ENCODE peak calls at places on chromosomes 5 and 9, in seven cellular contexts. H is mesenchymal stem cell, L is neuronal stem cell, S is IMR-90, Q is mesendoderm, C is H1, E is H9. M is an unnamed sample.

GRCh38 chr5:86896916-86897315 is 279.2 kb downstream of the COX7C start:
- DNase-seq in L (no peak), E (no peak), S (no peak), H (no peak), Q (peak), C (no peak), M (no peak)

GRCh38 chr9:136090768-136091581 is 4.1 kb downstream of the NACC2 start:
- DNase-seq in S (no peak), C (no peak), E (peak), Q (no peak), H (peak), L (no peak), M (no peak)

GRCh38 chr9:128026255-128027165 is 40.6 kb downstream of the NAIF1 start:
- DNase-seq in H (peak), E (no peak), L (no peak), C (no peak), S (no peak), Q (peak), M (no peak)

GRCh38 chr5:43309657-43310056 is 3.6 kb downstream of the HMGCS1 start:
- DNase-seq in Q (no peak), C (no peak), L (no peak), E (no peak), H (no peak), S (peak), M (no peak)

GRCh38 chr5:95730730-95731570 is at the start of gene RHOBTB3:
- DNase-seq in L (peak), C (no peak), Q (peak), H (peak), S (peak), E (peak), M (peak)

GRCh38 chr5:16931334-16932110 is 4.6 kb downstream of the MYO10 start:
- DNase-seq in S (no peak), E (no peak), C (no peak), Q (no peak), L (no peak), H (no peak), M (no peak)

GRCh38 chr9:107214915-107215314 is 68.2 kb upstream of the RAD23B start:
- DNase-seq in Q (no peak), C (no peak), L (no peak), S (peak), E (no peak), H (no peak), M (peak)

GRCh38 chr9:128191406-128192046 is at the start of gene CIZ1:
- DNase-seq in S (peak), E (peak), Q (peak), H (peak), L (peak), C (no peak), M (peak)

GRCh38 chr5:96017951-96018350 is 56.3 kb upstream of the ELL2 start:
- DNase-seq in C (no peak), S (peak), H (peak), E (no peak), L (no peak), Q (peak), M (no peak)

GRCh38 chr5:9498541-9499497 is 47.1 kb downstream of the SEMA5A start:
- DNase-seq in C (no peak), L (peak), E (peak), Q (peak), H (peak), S (peak), M (peak)

GRCh38 chr9:137171149-137172063 is at the start of gene TMEM210:
- DNase-seq in Q (no peak), S (no peak), E (no peak), L (no peak), H (no peak), C (no peak), M (no peak)

GRCh38 chr5:131164931-131165727 is at the start of gene HINT1:
- DNase-seq in H (peak), C (peak), E (peak), S (peak), Q (peak), L (peak), M (peak)

GRCh38 chr5:80960531-80961375 is 590 bp downstream of the RASGRF2 start:
- DNase-seq in L (peak), S (peak), Q (peak), H (peak), C (no peak), E (peak), M (peak)

GRCh38 chr5:149938272-149938671 is 6.3 kb downstream of the PDE6A start:
- DNase-seq in Q (no peak), H (peak), L (no peak), C (no peak), S (peak), E (no peak), M (peak)

GRCh38 chr5:80516826-80517225 is 28.9 kb downstream of the FAM151B start:
- DNase-seq in C (no peak), S (peak), Q (no peak), H (peak), L (no peak), E (no peak), M (peak)

GRCh38 chr5:151451626-151452520 is 4.5 kb downstream of the SLC36A1 start:
- DNase-seq in C (no peak), S (peak), E (no peak), L (no peak), H (peak), Q (no peak), M (no peak)

GRCh38 chr5:141729387-141730006 is 47.5 kb upstream of the ARAP3 start:
- DNase-seq in H (no peak), S (no peak), L (no peak), E (no peak), C (no peak), Q (peak), M (no peak)

GRCh38 chr5:107474724-107475489 is 195.8 kb downstream of the EFNA5 start:
- DNase-seq in Q (peak), E (no peak), C (no peak), H (peak), S (peak), L (no peak), M (peak)

GRCh38 chr5:474826-475661 is 32.1 kb downstream of the EXOC3 start:
- DNase-seq in S (peak), H (peak), Q (no peak), L (no peak), C (no peak), E (no peak), M (no peak)

GRCh38 chr9:123044556-123044955 is 11.1 kb downstream of the GPR21 start:
- DNase-seq in L (no peak), H (peak), C (no peak), Q (no peak), S (peak), E (no peak), M (peak)

GRCh38 chr5:112930082-112930344 is 8.0 kb upstream of the REEP5 start:
- DNase-seq in L (no peak), E (no peak), Q (no peak), C (no peak), S (no peak), H (no peak), M (no peak)

GRCh38 chr9:38405841-38406240 is 13.3 kb downstream of the ALDH1B1 start:
- DNase-seq in C (no peak), Q (no peak), S (peak), H (no peak), L (no peak), E (no peak), M (peak)

GRCh38 chr5:177472460-177473441 is 683 bp downstream of the DBN1 start:
- DNase-seq in Q (peak), L (peak), C (no peak), S (no peak), E (no peak), H (peak), M (no peak)

GRCh38 chr5:155402927-155403645 is 389.5 kb downstream of the KIF4B start:
- DNase-seq in L (no peak), Q (peak), C (no peak), E (no peak), H (no peak), S (no peak), M (no peak)

GRCh38 chr5:113058706-113059226 is 82.2 kb downstream of the DCP2 start:
- DNase-seq in H (no peak), C (no peak), L (no peak), Q (no peak), E (no peak), S (no peak), M (no peak)

GRCh38 chr9:77816641-77817341 is 168.7 kb upstream of the GNA14 start:
- DNase-seq in Q (no peak), S (peak), H (no peak), C (no peak), L (no peak), E (no peak), M (no peak)

GRCh38 chr9:120393386-120394057 is 186.4 kb downstream of the CDK5RAP2 start:
- DNase-seq in S (peak), L (no peak), C (no peak), E (no peak), Q (no peak), H (peak), M (no peak)

GRCh38 chr5:173653822-173654523 is 37.5 kb upstream of the BOD1 start:
- DNase-seq in C (no peak), E (no peak), L (no peak), S (no peak), Q (no peak), H (no peak), M (no peak)

GRCh38 chr5:9903806-9904205 is 273.7 kb upstream of the TAS2R1 start:
- DNase-seq in L (no peak), S (peak), H (peak), Q (no peak), C (no peak), E (no peak), M (no peak)

GRCh38 chr5:61881821-61882220 is 424.2 kb upstream of the KIF2A start:
- DNase-seq in S (peak), C (no peak), L (no peak), E (no peak), H (no peak), Q (peak), M (no peak)

GRCh38 chr5:43190755-43191603 is 1.0 kb upstream of the NIM1K start:
- DNase-seq in H (peak), E (no peak), C (no peak), L (peak), S (peak), Q (peak), M (peak)

GRCh38 chr5:159511570-159511969 is 181.3 kb upstream of the IL12B start:
- DNase-seq in L (no peak), E (no peak), Q (no peak), C (no peak), H (no peak), S (peak), M (no peak)

GRCh38 chr9:112041536-112042243 is 133.4 kb downstream of the SUSD1 start:
- DNase-seq in Q (peak), H (peak), E (peak), L (no peak), C (peak), S (peak), M (peak)

GRCh38 chr5:151148583-151148982 is 9.0 kb downstream of the ANXA6 start:
- DNase-seq in L (no peak), H (no peak), Q (no peak), S (no peak), C (no peak), E (no peak), M (peak)

GRCh38 chr9:137836151-137836830 is 41.3 kb upstream of the CACNA1B start:
- DNase-seq in L (no peak), E (no peak), S (no peak), C (no peak), Q (no peak), H (no peak), M (no peak)

GRCh38 chr5:35854248-35854647 is 2.4 kb upstream of the IL7R start:
- DNase-seq in Q (no peak), H (no peak), C (no peak), L (no peak), S (no peak), E (no peak), M (no peak)

GRCh38 chr9:127763918-127764384 is 14.5 kb downstream of the SH2D3C start:
- DNase-seq in L (peak), S (no peak), E (peak), Q (peak), C (no peak), H (no peak), M (peak)

GRCh38 chr5:393846-394275 is 49.1 kb upstream of the EXOC3 start:
- DNase-seq in C (no peak), Q (peak), L (no peak), H (peak), S (peak), E (peak), M (peak)

GRCh38 chr9:100426532-100427365 is at the start of gene MSANTD3:
- DNase-seq in S (peak), E (peak), C (no peak), Q (peak), L (peak), H (peak), M (peak)

GRCh38 chr9:134399435-134400056 is 73.3 kb downstream of the RXRA start:
- DNase-seq in C (no peak), S (peak), H (peak), Q (peak), E (no peak), L (no peak), M (peak)

DNA sequence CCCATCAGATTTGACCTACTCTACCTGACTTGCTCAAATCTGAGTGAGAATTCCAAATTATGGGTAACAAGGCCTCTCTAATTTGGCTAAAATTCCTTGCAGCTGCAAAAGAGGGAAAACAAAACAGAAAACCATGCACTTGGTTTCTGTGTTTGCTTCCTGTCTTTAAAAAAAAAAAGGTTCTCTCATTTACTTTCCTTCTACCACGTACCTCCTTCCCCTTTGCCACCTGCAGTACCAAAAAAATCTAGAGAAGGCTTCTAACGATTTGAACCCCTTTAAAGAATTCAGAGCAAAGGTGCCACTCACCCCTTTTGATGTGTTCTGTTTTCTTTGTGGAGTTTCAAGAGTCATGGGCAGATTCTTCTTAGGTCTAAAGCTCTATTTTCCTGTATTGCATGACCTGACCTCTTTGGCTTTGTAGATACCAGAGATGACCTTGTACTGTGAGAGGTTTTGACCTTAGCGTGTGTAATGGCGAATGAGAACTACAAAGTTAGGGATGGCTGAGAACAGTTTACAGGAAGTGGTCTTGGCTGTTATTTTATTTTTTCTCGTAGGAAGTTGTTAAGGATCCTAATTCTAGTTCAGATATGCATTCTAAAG is 29.1 kb downstream of the TXNDC8 start:
- DNase-seq in H (no peak), L (no peak), E (no peak), C (no peak), S (no peak), Q (no peak), M (no peak)
- H3K27ac ChIP-seq in H (no peak), L (no peak), E (no peak), C (no peak), S (no peak), Q (no peak), M (no peak)

DNA sequence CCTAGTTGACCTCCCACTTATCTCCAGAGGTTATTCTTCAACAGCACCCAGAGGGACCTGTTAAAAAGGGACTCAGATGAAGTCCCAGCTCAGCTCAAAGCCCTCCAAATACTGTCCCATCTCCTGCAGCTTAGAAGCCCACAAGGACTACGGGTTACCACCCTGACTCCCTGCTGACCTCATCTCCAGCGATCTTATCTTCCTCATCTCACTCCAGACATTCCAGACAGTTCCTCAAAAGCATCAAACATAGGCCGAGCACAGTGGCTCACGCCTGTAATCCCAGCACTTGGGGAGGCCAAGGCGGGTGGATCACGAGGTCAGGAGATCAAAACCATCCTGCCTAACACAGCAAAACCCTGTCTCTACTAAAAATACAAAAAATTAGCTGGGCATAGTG is 263.8 kb upstream of the TLE4 start:
- DNase-seq in S (no peak), Q (peak), L (no peak), C (no peak), E (no peak), H (no peak), M (peak)
- H2BK120ac ChIP-seq in S (no peak), Q (no peak), L (no peak), C (no peak), E (no peak), H (no peak), M (no peak)

GRCh38 chr5:78404682-78405293 is 44.4 kb downstream of the SCAMP1 start:
- DNase-seq in L (no peak), H (no peak), S (no peak), E (no peak), Q (peak), C (no peak), M (no peak)
- H4K8ac ChIP-seq in L (no peak), H (no peak), S (no peak), E (no peak), Q (no peak), C (no peak), M (no peak)

GRCh38 chr9:14396171-14396570 is 82.2 kb upstream of the NFIB start:
- DNase-seq in Q (no peak), C (no peak), S (no peak), H (no peak), L (no peak), E (no peak), M (no peak)
- H3K27ac ChIP-seq in Q (no peak), C (no peak), S (no peak), H (no peak), L (no peak), E (no peak), M (no peak)

DNA sequence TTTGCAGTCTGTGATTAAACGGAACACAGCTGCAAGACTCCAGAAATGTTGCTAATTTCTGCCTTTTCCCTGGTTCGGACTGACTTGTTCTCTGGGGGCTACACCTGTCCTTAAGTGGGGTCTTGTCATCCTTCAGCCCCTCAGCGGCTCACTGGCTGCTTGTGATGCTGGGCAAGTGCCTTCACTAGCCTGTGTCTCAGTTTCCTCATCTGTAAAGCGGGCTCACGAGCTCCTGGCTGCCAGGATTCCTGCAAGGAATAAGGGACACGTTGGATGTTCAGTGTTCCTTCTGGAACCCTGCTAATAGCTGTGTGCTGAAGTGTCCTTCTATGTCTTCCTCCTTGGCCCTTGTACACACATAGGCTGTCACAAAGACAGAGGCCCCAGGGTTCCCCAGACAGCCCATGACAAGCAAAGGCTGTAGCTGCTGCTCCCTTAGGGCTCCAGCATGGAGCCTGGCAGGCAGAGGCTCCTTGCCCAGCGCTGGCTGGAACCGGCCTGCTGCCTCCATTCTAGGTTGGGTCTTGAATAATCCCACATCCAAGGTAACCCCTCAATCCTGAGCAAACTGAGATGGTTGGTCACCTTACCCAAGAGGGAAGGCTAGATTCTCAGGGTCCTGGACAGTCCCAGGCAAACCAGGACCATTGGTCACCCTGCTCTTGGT is 116.1 kb downstream of the GAPVD1 start:
- DNase-seq in E (no peak), L (no peak), C (no peak), H (no peak), Q (no peak), S (no peak), M (no peak)
- H2BK120ac ChIP-seq in E (no peak), L (no peak), C (no peak), H (no peak), Q (no peak), S (no peak), M (no peak)

GRCh38 chr5:11398728-11399127 is 505.5 kb downstream of the CTNND2 start:
- DNase-seq in L (no peak), Q (no peak), E (no peak), S (no peak), H (no peak), C (no peak), M (no peak)
- H4K8ac ChIP-seq in L (no peak), Q (no peak), E (no peak), S (no peak), H (no peak), C (no peak), M (no peak)

DNA sequence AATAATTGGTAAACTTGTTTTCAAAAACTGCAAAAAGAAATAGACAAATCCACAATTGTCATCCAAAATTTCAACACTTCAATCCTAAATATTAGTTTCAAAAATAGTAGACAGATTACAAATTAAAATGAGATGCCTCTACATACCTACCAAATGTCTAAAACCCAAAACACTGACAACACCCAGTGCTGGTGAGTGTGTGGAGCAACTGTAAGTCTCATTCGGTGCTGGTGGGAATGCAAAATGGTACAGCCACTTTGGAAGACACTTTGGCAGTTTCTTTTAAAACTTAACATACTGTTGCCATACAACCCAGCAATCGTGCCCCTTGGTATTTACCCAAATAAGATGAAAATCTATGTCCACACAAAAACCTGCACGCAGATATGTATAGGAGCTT is 6.7 kb downstream of the ECM2 start:
- DNase-seq in L (no peak), S (no peak), Q (no peak), H (no peak), E (no peak), C (no peak), M (no peak)
- H3K27ac ChIP-seq in L (no peak), S (no peak), Q (no peak), H (no peak), E (no peak), C (no peak), M (no peak)

DNA sequence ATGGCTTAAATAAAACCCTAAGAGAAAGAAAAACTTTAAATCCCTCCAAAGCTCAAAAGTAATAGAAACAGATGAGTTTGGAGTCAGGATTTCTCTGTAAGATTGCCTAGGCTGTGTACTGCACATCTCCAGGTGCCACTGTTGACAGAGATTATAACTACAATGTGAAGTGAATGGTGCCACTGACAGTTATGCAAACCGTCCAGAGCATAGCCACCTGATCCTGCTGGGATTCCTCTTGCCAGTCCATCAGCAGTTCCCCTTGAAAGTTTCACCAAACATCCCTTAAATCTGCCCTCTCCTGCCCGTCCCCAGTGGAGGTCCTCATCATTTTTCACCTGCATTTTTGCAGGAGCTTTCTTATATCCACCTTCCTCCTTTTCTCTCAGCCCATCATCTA is 42.5 kb downstream of the FXN start:
- DNase-seq in H (no peak), S (no peak), Q (no peak), E (no peak), L (no peak), C (no peak), M (no peak)
- H2BK120ac ChIP-seq in H (no peak), S (no peak), Q (no peak), E (no peak), L (no peak), C (no peak), M (no peak)

GRCh38 chr5:135015942-135016341 is 18.1 kb downstream of the PITX1 start:
- DNase-seq in L (no peak), C (no peak), E (no peak), S (no peak), H (no peak), Q (no peak), M (no peak)
- H4K8ac ChIP-seq in L (no peak), C (no peak), E (no peak), S (no peak), H (no peak), Q (no peak), M (no peak)